ENCODE peak calls at places on chromosomes 1 and 21, in eight cellular contexts. O, U, G, M, X, R, N and D are unnamed samples.

GRCh38 chr21:31503939-31504338 is 155.6 kb upstream of the SOD1 start:
- DNase-seq in O (no peak), U (no peak), G (no peak), M (no peak), X (no peak), R (no peak), N (no peak), D (no peak)

GRCh38 chr1:115275216-115275615 is 62.8 kb downstream of the NGF start:
- DNase-seq in O (no peak), U (no peak), G (no peak), M (no peak), X (no peak), R (no peak), N (peak), D (no peak)

GRCh38 chr1:16068356-16069270 is 4.8 kb downstream of the FAM131C start:
- DNase-seq in O (no peak), U (no peak), G (no peak), M (no peak), X (no peak), R (no peak), N (no peak), D (no peak)

GRCh38 chr1:164417016-164417704 is 141.8 kb upstream of the PBX1 start:
- DNase-seq in O (no peak), U (no peak), G (no peak), M (no peak), X (no peak), R (no peak), N (no peak), D (no peak)

GRCh38 chr1:117527111-117527510 is 78.7 kb upstream of the TENT5C start:
- DNase-seq in O (no peak), U (no peak), G (no peak), M (no peak), X (no peak), R (no peak), N (no peak), D (no peak)

GRCh38 chr1:159090566-159091546 is 14.3 kb upstream of the AIM2 start:
- DNase-seq in O (no peak), U (no peak), G (no peak), M (no peak), X (no peak), R (no peak), N (no peak), D (no peak)

GRCh38 chr1:206944703-206945102 is 1.6 kb downstream of the PIGR start:
- DNase-seq in O (no peak), U (no peak), G (no peak), M (no peak), X (no peak), R (no peak), N (no peak), D (no peak)

GRCh38 chr1:226710501-226710900 is 28.6 kb downstream of the ITPKB start:
- DNase-seq in O (no peak), U (no peak), G (no peak), M (no peak), X (no peak), R (no peak), N (no peak), D (peak)

GRCh38 chr1:215807926-215808325 is 240.8 kb downstream of the KCTD3 start:
- DNase-seq in O (no peak), U (no peak), G (no peak), M (no peak), X (no peak), R (no peak), N (no peak), D (no peak)

GRCh38 chr1:156113263-156114004 is 1.1 kb upstream of the LMNA start:
- DNase-seq in O (no peak), U (no peak), G (no peak), M (no peak), X (no peak), R (no peak), N (no peak), D (no peak)

GRCh38 chr1:77585610-77586314 is 96.7 kb downstream of the ZZZ3 start:
- DNase-seq in O (no peak), U (no peak), G (no peak), M (no peak), X (no peak), R (no peak), N (no peak), D (no peak)

GRCh38 chr1:54017979-54018378 is at the start of gene LDLRAD1:
- DNase-seq in O (no peak), U (no peak), G (no peak), M (peak), X (no peak), R (no peak), N (no peak), D (no peak)

GRCh38 chr1:101995984-101996731 is 568 bp downstream of the OLFM3 start:
- DNase-seq in O (no peak), U (no peak), G (no peak), M (no peak), X (peak), R (no peak), N (no peak), D (no peak)

GRCh38 chr1:225842074-225842473 is 32.1 kb downstream of the EPHX1 start:
- DNase-seq in O (no peak), U (no peak), G (no peak), M (no peak), X (no peak), R (no peak), N (no peak), D (no peak)

GRCh38 chr1:236516929-236517704 is 6.7 kb upstream of the LGALS8 start:
- DNase-seq in O (no peak), U (peak), G (no peak), M (no peak), X (no peak), R (no peak), N (no peak), D (no peak)

GRCh38 chr1:185441608-185442007 is 124.6 kb upstream of the IVNS1ABP start:
- DNase-seq in O (no peak), U (no peak), G (no peak), M (peak), X (no peak), R (peak), N (no peak), D (no peak)

GRCh38 chr1:205917466-205918248 is 25.6 kb downstream of the SLC26A9 start:
- DNase-seq in O (no peak), U (no peak), G (no peak), M (no peak), X (no peak), R (no peak), N (no peak), D (no peak)

GRCh38 chr1:167447521-167448136 is 70.7 kb downstream of the CD247 start:
- DNase-seq in O (peak), U (peak), G (no peak), M (peak), X (no peak), R (no peak), N (peak), D (no peak)

GRCh38 chr1:116208136-116208535 is 96.9 kb downstream of the MAB21L3 start:
- DNase-seq in O (no peak), U (no peak), G (no peak), M (no peak), X (no peak), R (no peak), N (no peak), D (no peak)

GRCh38 chr1:224592636-224593579 is 23.2 kb upstream of the CNIH3 start:
- DNase-seq in O (no peak), U (no peak), G (no peak), M (peak), X (no peak), R (no peak), N (peak), D (peak)

GRCh38 chr1:170203693-170204092 is 57.9 kb downstream of the NTMT2 start:
- DNase-seq in O (no peak), U (no peak), G (no peak), M (no peak), X (no peak), R (no peak), N (no peak), D (no peak)

GRCh38 chr1:32205401-32206370 is at the start of gene IQCC:
- DNase-seq in O (peak), U (peak), G (no peak), M (peak), X (peak), R (peak), N (peak), D (peak)

GRCh38 chr1:12472798-12473551 is 145.0 kb downstream of the DHRS3 start:
- DNase-seq in O (no peak), U (peak), G (no peak), M (no peak), X (no peak), R (no peak), N (no peak), D (no peak)

GRCh38 chr1:9615316-9616063 is 26.8 kb downstream of the TMEM201 start:
- DNase-seq in O (no peak), U (peak), G (no peak), M (peak), X (peak), R (no peak), N (peak), D (no peak)

GRCh38 chr1:150089846-150090520 is 22.4 kb downstream of the VPS45 start:
- DNase-seq in O (no peak), U (no peak), G (no peak), M (no peak), X (no peak), R (no peak), N (peak), D (no peak)